ENCODE peak calls at places on chromosomes 13 and 19, in nine cellular contexts. K is foreskin fibroblast; N is lung; Q is dermis blood vessel endothelial cell; I is cardiac muscle cell; O is activated naive CD8-positive, alpha-beta T cell treated with anti-CD3 and anti-CD28 coated beads for 36 hours; E is neural crest cell; Z is activated B cell treated with CpG ODN at 0.5 μM for 24 hours; S is NCI-H1105. W is an unnamed sample.

GRCh38 chr19:55255618-55256423 is 3.0 kb downstream of the PPP6R1 start:
- DNase-seq in K (no peak), N (no peak), Q (peak; percentile 9), I (peak; percentile 5), O (peak; percentile 73), E (no peak), Z (peak; percentile 47), S (no peak), W (no peak)

GRCh38 chr19:42401365-42402303 is 11.5 kb upstream of the CNFN start:
- DNase-seq in K (peak; percentile 66), N (peak; percentile 76), Q (peak; percentile 89), I (peak; percentile 83), O (peak; percentile 72), E (peak; percentile 94), Z (peak; percentile 74), S (peak; percentile 70), W (peak; percentile 93)

GRCh38 chr19:49014123-49014869 is 2.6 kb downstream of the LHB start:
- DNase-seq in K (no peak), N (no peak), Q (no peak), I (no peak), O (no peak), E (no peak), Z (no peak), S (no peak), W (no peak)

GRCh38 chr19:5913739-5914357 is at the start of gene CAPS:
- DNase-seq in K (peak; percentile 63), N (peak; percentile 76), Q (no peak), I (peak; percentile 72), O (no peak), E (no peak), Z (no peak), S (no peak), W (peak; percentile 92)

GRCh38 chr13:29294869-29295268 is 300.6 kb downstream of the SLC7A1 start:
- DNase-seq in K (no peak), N (no peak), Q (no peak), I (no peak), O (no peak), E (no peak), Z (no peak), S (no peak), W (no peak)

GRCh38 chr13:112943309-112944125 is 25.5 kb upstream of the MCF2L start:
- DNase-seq in K (peak; percentile 12), N (no peak), Q (peak; percentile 47), I (peak; percentile 35), O (peak; percentile 39), E (peak; percentile 65), Z (peak; percentile 43), S (peak; percentile 59), W (no peak)

GRCh38 chr13:33132644-33133440 is 116.6 kb downstream of the KL start:
- DNase-seq in K (no peak), N (no peak), Q (no peak), I (peak; percentile 72), O (no peak), E (no peak), Z (no peak), S (no peak), W (no peak)

GRCh38 chr13:45179428-45179827 is 21.4 kb downstream of the KCTD4 start:
- DNase-seq in K (no peak), N (no peak), Q (no peak), I (no peak), O (no peak), E (no peak), Z (no peak), S (no peak), W (no peak)

GRCh38 chr19:3024509-3024869 is 4.6 kb downstream of the TLE2 start:
- DNase-seq in K (no peak), N (no peak), Q (no peak), I (no peak), O (no peak), E (no peak), Z (no peak), S (no peak), W (no peak)

GRCh38 chr13:44618326-44618725 is 42.2 kb upstream of the TSC22D1 start:
- DNase-seq in K (no peak), N (no peak), Q (no peak), I (peak; percentile 43), O (no peak), E (no peak), Z (no peak), S (no peak), W (no peak)

GRCh38 chr13:30004204-30004603 is 153.8 kb upstream of the UBL3 start:
- DNase-seq in K (no peak), N (no peak), Q (no peak), I (no peak), O (no peak), E (no peak), Z (no peak), S (no peak), W (peak; percentile 59)

GRCh38 chr13:95099541-95099940 is 201.7 kb downstream of the ABCC4 start:
- DNase-seq in K (peak; percentile 70), N (no peak), Q (peak; percentile 76), I (peak; percentile 50), O (no peak), E (no peak), Z (no peak), S (no peak), W (no peak)

GRCh38 chr19:33819875-33820781 is 23.5 kb downstream of the KCTD15 start:
- DNase-seq in K (peak; percentile 77), N (peak; percentile 87), Q (peak; percentile 64), I (peak; percentile 91), O (peak; percentile 72), E (peak; percentile 48), Z (peak; percentile 60), S (peak; percentile 39), W (no peak)

GRCh38 chr13:114107686-114108081 is 24.7 kb downstream of the RASA3 start:
- DNase-seq in K (peak; percentile 94), N (no peak), Q (peak; percentile 74), I (peak; percentile 80), O (no peak), E (no peak), Z (no peak), S (no peak), W (no peak)

GRCh38 chr13:20446900-20447299 is 78.8 kb downstream of the CRYL1 start:
- DNase-seq in K (peak; percentile 21), N (no peak), Q (no peak), I (peak; percentile 44), O (no peak), E (no peak), Z (no peak), S (no peak), W (no peak)

GRCh38 chr19:46615966-46616365 is 8.9 kb downstream of the PTGIR start:
- DNase-seq in K (no peak), N (no peak), Q (no peak), I (no peak), O (no peak), E (no peak), Z (no peak), S (no peak), W (no peak)

GRCh38 chr19:3700242-3701032 is at the start of gene PIP5K1C:
- DNase-seq in K (peak; percentile 83), N (peak; percentile 91), Q (peak; percentile 94), I (peak; percentile 88), O (peak; percentile 95), E (peak; percentile 97), Z (peak; percentile 96), S (peak; percentile 89), W (peak; percentile 98)

GRCh38 chr19:5253403-5254110 is 87.1 kb downstream of the PTPRS start:
- DNase-seq in K (peak; percentile 14), N (no peak), Q (no peak), I (no peak), O (no peak), E (no peak), Z (no peak), S (no peak), W (no peak)

GRCh38 chr19:19406878-19407639 is 1.6 kb downstream of the GATAD2A start:
- DNase-seq in K (peak; percentile 34), N (peak; percentile 55), Q (peak; percentile 74), I (peak; percentile 45), O (peak; percentile 66), E (no peak), Z (no peak), S (no peak), W (no peak)

GRCh38 chr19:35973487-35973886 is 21.5 kb upstream of the SDHAF1 start:
- DNase-seq in K (no peak), N (no peak), Q (no peak), I (no peak), O (no peak), E (no peak), Z (no peak), S (no peak), W (no peak)

GRCh38 chr13:97003071-97003470 is 8.8 kb upstream of the OXGR1 start:
- DNase-seq in K (no peak), N (no peak), Q (no peak), I (no peak), O (no peak), E (no peak), Z (no peak), S (no peak), W (no peak)

GRCh38 chr13:46211116-46211515 is 612 bp upstream of the LRRC63 start:
- DNase-seq in K (no peak), N (no peak), Q (peak; percentile 3), I (peak; percentile 5), O (peak; percentile 21), E (no peak), Z (no peak), S (peak; percentile 10), W (no peak)

GRCh38 chr13:30806784-30807183 is 71.4 kb downstream of the ALOX5AP start:
- DNase-seq in K (peak; percentile 71), N (no peak), Q (peak; percentile 88), I (peak; percentile 72), O (no peak), E (no peak), Z (no peak), S (no peak), W (no peak)

GRCh38 chr19:15869109-15869555 is 28.7 kb downstream of the CYP4F2 start:
- DNase-seq in K (peak; percentile 9), N (peak; percentile 60), Q (peak; percentile 66), I (peak; percentile 48), O (peak; percentile 10), E (no peak), Z (no peak), S (no peak), W (no peak)

GRCh38 chr19:12939292-12939606 is 840 bp downstream of the CALR start:
- DNase-seq in K (peak; percentile 65), N (no peak), Q (peak; percentile 55), I (peak; percentile 64), O (peak; percentile 44), E (no peak), Z (no peak), S (no peak), W (no peak)

GRCh38 chr13:36302289-36302688 is 4.7 kb upstream of the CCDC169 start:
- DNase-seq in K (no peak), N (no peak), Q (no peak), I (no peak), O (no peak), E (no peak), Z (no peak), S (no peak), W (no peak)

GRCh38 chr13:50543767-50544166 is 299.7 kb downstream of the DLEU7 start:
- DNase-seq in K (peak; percentile 77), N (no peak), Q (no peak), I (peak; percentile 80), O (no peak), E (no peak), Z (no peak), S (no peak), W (no peak)

GRCh38 chr19:35206379-35206778 is 22.2 kb downstream of the FAM187B start:
- DNase-seq in K (no peak), N (peak; percentile 24), Q (no peak), I (no peak), O (peak; percentile 49), E (no peak), Z (no peak), S (no peak), W (peak; percentile 8)

GRCh38 chr13:28001837-28002473 is 13.5 kb upstream of the URAD start:
- DNase-seq in K (no peak), N (no peak), Q (no peak), I (no peak), O (no peak), E (no peak), Z (no peak), S (no peak), W (no peak)

GRCh38 chr13:74026753-74027152 is 107.5 kb downstream of the KLF12 start:
- DNase-seq in K (no peak), N (no peak), Q (peak; percentile 74), I (peak; percentile 4), O (peak; percentile 63), E (no peak), Z (peak; percentile 26), S (no peak), W (no peak)

GRCh38 chr19:45215391-45216191 is 29.6 kb downstream of the EXOC3L2 start:
- DNase-seq in K (no peak), N (peak; percentile 30), Q (peak; percentile 50), I (no peak), O (no peak), E (peak; percentile 16), Z (no peak), S (peak; percentile 48), W (no peak)